ENCODE peak calls at places on chromosome 21, in nine cellular contexts. A, R, W, F, E, S, G, I and L are unnamed samples.

GRCh38 chr21:46126321-46127238 is 28.7 kb downstream of the COL6A2 start:
- DNase-seq in A (no peak), R (no peak), W (no peak), F (no peak), E (peak; percentile 29), S (no peak), G (no peak), I (peak; percentile 27), L (no peak)

GRCh38 chr21:46454142-46454541 is 4.5 kb upstream of the DIP2A start:
- DNase-seq in A (no peak), R (peak; percentile 36), W (peak; percentile 10), F (no peak), E (no peak), S (no peak), G (no peak), I (no peak), L (no peak)

GRCh38 chr21:20739421-20739820 is 258.8 kb upstream of the NCAM2 start:
- DNase-seq in A (no peak), R (no peak), W (no peak), F (no peak), E (no peak), S (no peak), G (no peak), I (no peak), L (no peak)

GRCh38 chr21:35206141-35207125 is 157.3 kb upstream of the RUNX1 start:
- DNase-seq in A (no peak), R (peak; percentile 42), W (no peak), F (no peak), E (no peak), S (no peak), G (no peak), I (no peak), L (no peak)

GRCh38 chr21:34700605-34701004 is 31.8 kb downstream of the CLIC6 start:
- DNase-seq in A (no peak), R (no peak), W (no peak), F (no peak), E (no peak), S (no peak), G (no peak), I (no peak), L (no peak)

GRCh38 chr21:46187814-46188213 is 3.6 kb upstream of the SPATC1L start:
- DNase-seq in A (no peak), R (no peak), W (no peak), F (no peak), E (no peak), S (no peak), G (no peak), I (no peak), L (no peak)

GRCh38 chr21:26365849-26366248 is 195.3 kb upstream of the APP start:
- DNase-seq in A (no peak), R (no peak), W (no peak), F (no peak), E (no peak), S (no peak), G (no peak), I (no peak), L (no peak)

GRCh38 chr21:29656504-29657227 is 283.1 kb downstream of the GRIK1 start:
- DNase-seq in A (no peak), R (peak; percentile 98), W (peak; percentile 90), F (no peak), E (no peak), S (peak; percentile 78), G (peak; percentile 76), I (no peak), L (peak; percentile 66)

GRCh38 chr21:36087362-36088138 is 17.7 kb downstream of the CBR1 start:
- DNase-seq in A (no peak), R (peak; percentile 24), W (no peak), F (no peak), E (no peak), S (peak; percentile 14), G (no peak), I (no peak), L (no peak)

GRCh38 chr21:17003221-17003620 is 509.6 kb upstream of the CXADR start:
- DNase-seq in A (no peak), R (peak; percentile 84), W (peak; percentile 25), F (peak; percentile 13), E (no peak), S (peak; percentile 40), G (peak; percentile 14), I (no peak), L (peak; percentile 30)

GRCh38 chr21:34997295-34997694 is 51.8 kb downstream of the RUNX1 start:
- DNase-seq in A (no peak), R (no peak), W (no peak), F (no peak), E (no peak), S (no peak), G (no peak), I (no peak), L (no peak)

GRCh38 chr21:33394260-33394659 is 9.0 kb upstream of the IFNGR2 start:
- DNase-seq in A (no peak), R (no peak), W (no peak), F (no peak), E (peak; percentile 66), S (no peak), G (no peak), I (no peak), L (no peak)

GRCh38 chr21:28426545-28426944 is 566.1 kb downstream of the LTN1 start:
- DNase-seq in A (no peak), R (no peak), W (no peak), F (no peak), E (no peak), S (no peak), G (no peak), I (no peak), L (no peak)
- H3K4me3 ChIP-seq in A (no peak overlapping the region), R (no peak overlapping the region), W (no peak overlapping the region), F (no peak overlapping the region), E (no peak overlapping the region), S (no peak overlapping the region), G (no peak overlapping the region), I (no peak overlapping the region), L (no peak overlapping the region)

GRCh38 chr21:37536616-37537278 is 170.2 kb downstream of the DYRK1A start:
- DNase-seq in A (no peak), R (no peak), W (no peak), F (no peak), E (no peak), S (no peak), G (no peak), I (no peak), L (no peak)
- H3K4me3 ChIP-seq in A (no peak overlapping the region), R (no peak overlapping the region), W (no peak overlapping the region), F (no peak overlapping the region), E (no peak overlapping the region), S (no peak overlapping the region), G (no peak overlapping the region), I (no peak overlapping the region), L (no peak overlapping the region)

DNA sequence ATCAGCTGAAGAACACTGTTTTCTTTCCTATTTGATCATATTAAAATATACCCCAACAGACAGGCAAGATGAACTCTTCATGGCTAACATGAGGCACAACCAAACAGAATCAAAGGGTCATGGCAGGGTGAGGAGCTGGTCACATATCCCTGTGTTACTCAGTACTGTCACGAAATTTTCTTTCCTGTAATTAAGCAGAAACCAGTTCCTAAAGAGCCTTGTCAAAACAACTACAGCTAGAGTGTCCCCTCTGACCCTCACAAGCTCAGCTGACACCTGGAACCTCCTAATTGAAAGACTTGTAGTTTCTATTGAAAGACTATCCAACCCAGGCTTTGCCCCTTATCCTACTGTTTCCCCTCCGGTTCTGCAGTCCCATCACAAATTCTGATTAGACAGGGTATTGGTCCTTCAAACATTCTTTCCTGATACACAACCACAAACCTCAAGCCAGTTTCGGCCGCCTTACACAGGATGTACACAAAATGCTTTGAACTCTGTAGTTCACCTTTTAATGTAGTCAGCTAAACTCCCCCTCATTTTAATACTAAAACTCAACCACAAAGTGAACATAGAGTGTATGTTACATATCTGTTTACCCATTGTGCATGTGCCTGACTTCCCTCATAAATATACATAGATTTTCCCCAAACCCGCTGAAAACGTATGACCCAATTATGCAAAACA is 651.9 kb downstream of the MRPL39 start:
- DNase-seq in A (no peak), R (no peak), W (no peak), F (no peak), E (no peak), S (no peak), G (no peak), I (no peak), L (no peak)
- H3K4me3 ChIP-seq in A (no peak overlapping the region), R (no peak overlapping the region), W (no peak overlapping the region), F (no peak overlapping the region), E (no peak overlapping the region), S (no peak overlapping the region), G (no peak overlapping the region), I (no peak overlapping the region), L (no peak overlapping the region)

GRCh38 chr21:42878678-42878992 is 704 bp downstream of the WDR4 start:
- DNase-seq in A (peak; percentile 7), R (no peak), W (no peak), F (no peak), E (no peak), S (no peak), G (peak; percentile 1), I (no peak), L (no peak)

GRCh38 chr21:42883921-42884320 is 4.6 kb upstream of the WDR4 start:
- DNase-seq in A (no peak), R (no peak), W (no peak), F (no peak), E (no peak), S (no peak), G (no peak), I (no peak), L (no peak)

GRCh38 chr21:42878993-42879787 is at the start of gene WDR4:
- DNase-seq in A (peak; percentile 99), R (peak; percentile 96), W (peak; percentile 98), F (peak; percentile 91), E (peak; percentile 96), S (peak; percentile 97), G (peak; percentile 97), I (peak; percentile 99), L (peak; percentile 87)

DNA sequence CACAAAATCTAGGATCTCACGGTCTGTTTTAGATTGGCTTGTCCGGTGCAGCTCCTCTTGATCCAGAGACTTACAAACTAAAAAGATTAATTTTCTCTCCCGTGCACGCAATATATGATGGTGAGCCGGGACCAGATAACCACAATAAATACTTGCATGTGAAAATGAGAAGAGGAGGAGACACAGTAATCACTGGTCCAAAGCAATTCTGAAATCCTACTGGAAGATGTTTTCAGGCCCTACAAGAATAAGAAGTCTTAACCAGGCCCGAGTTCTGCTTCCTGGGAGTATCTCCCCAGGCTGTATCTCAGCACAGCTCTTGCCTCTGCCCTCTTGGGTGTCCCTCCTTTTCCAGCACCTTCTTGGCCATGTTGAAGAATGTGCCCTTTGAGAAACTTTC is 1.0 kb upstream of the WDR4 start:
- DNase-seq in A (no peak), R (no peak), W (no peak), F (no peak), E (no peak), S (no peak), G (no peak), I (no peak), L (no peak)
- H3K4me3 ChIP-seq in A (peak overlapping the region; percentile 98), R (peak overlapping the region; percentile 87), W (peak overlapping the region; percentile 99), F (peak overlapping the region; percentile 88), E (peak overlapping the region; percentile 91), S (peak overlapping the region; percentile 95), G (peak overlapping the region; percentile 95), I (peak overlapping the region; percentile 93), L (peak overlapping the region; percentile 98)